ENCODE peak calls at places on chromosomes 1 and 21, in nine cellular contexts. G is fibroblast of lung, Y is AG04450, N is transverse colon, D is foreskin fibroblast, T is SK-N-SH, K is fibroblast of pulmonary artery, Q is adrenal gland, P is psoas muscle. J is an unnamed sample.

GRCh38 chr1:182359645-182360044 is 31.9 kb downstream of the GLUL start:
- DNase-seq in Q (no peak), P (no peak), Y (no peak), N (no peak), K (no peak), G (no peak), T (no peak), D (no peak), J (no peak)

GRCh38 chr1:36766481-36766880 is 267.8 kb downstream of the GRIK3 start:
- DNase-seq in Q (no peak), N (no peak), T (no peak), Y (no peak), K (no peak), P (no peak), D (no peak), G (no peak), J (no peak)

GRCh38 chr1:152440635-152441471 is 26.8 kb upstream of the CRNN start:
- DNase-seq in T (peak; percentile 66), K (peak; percentile 76), G (peak; percentile 55), N (peak; percentile 67), P (peak; percentile 75), D (peak; percentile 69), Q (peak; percentile 61), Y (no peak), J (peak; percentile 82)

GRCh38 chr1:216641669-216642460 is 81.4 kb downstream of the ESRRG start:
- DNase-seq in T (no peak), N (no peak), G (no peak), P (no peak), Y (no peak), Q (no peak), D (no peak), K (no peak), J (no peak)

GRCh38 chr1:115314765-115315164 is 23.3 kb downstream of the NGF start:
- DNase-seq in Q (no peak), G (peak; percentile 98), T (no peak), D (peak; percentile 56), K (peak; percentile 84), P (no peak), N (no peak), Y (peak; percentile 61), J (no peak)

GRCh38 chr21:15065381-15066230 is 806 bp upstream of the NRIP1 start:
- DNase-seq in P (peak; percentile 85), T (peak; percentile 30), N (peak; percentile 80), K (peak; percentile 92), Y (peak; percentile 59), Q (peak; percentile 84), D (peak; percentile 89), G (peak; percentile 89), J (peak; percentile 48)

GRCh38 chr1:6386371-6386949 is 7.1 kb downstream of the ACOT7 start:
- DNase-seq in N (no peak), D (peak; percentile 54), G (peak; percentile 66), Y (no peak), Q (no peak), K (peak; percentile 71), P (no peak), T (no peak), J (no peak)

GRCh38 chr1:157045251-157046218 is at the start of gene ARHGEF11:
- DNase-seq in Q (peak; percentile 94), P (peak; percentile 96), D (peak; percentile 97), G (peak; percentile 87), N (peak; percentile 93), T (peak; percentile 97), Y (peak; percentile 59), K (peak; percentile 88), J (peak; percentile 82)

GRCh38 chr1:204404629-204405028 is 7.0 kb downstream of the PPP1R15B start:
- DNase-seq in Y (no peak), P (no peak), D (no peak), T (no peak), K (no peak), G (no peak), Q (no peak), N (no peak), J (no peak)

GRCh38 chr1:204408074-204408507 is 3.5 kb downstream of the PPP1R15B start:
- DNase-seq in P (peak; percentile 85), Q (peak; percentile 72), Y (no peak), T (peak; percentile 33), N (peak; percentile 73), D (peak; percentile 81), K (peak; percentile 80), G (peak; percentile 80), J (peak; percentile 23)

GRCh38 chr1:204407314-204407971 is 4.2 kb downstream of the PPP1R15B start:
- DNase-seq in G (no peak), K (no peak), T (no peak), N (no peak), Q (no peak), Y (no peak), P (no peak), D (no peak), J (no peak)

GRCh38 chr1:204406621-204407020 is 5.0 kb downstream of the PPP1R15B start:
- DNase-seq in P (no peak), K (no peak), D (no peak), Y (no peak), G (no peak), T (no peak), N (no peak), Q (no peak), J (no peak)

DNA sequence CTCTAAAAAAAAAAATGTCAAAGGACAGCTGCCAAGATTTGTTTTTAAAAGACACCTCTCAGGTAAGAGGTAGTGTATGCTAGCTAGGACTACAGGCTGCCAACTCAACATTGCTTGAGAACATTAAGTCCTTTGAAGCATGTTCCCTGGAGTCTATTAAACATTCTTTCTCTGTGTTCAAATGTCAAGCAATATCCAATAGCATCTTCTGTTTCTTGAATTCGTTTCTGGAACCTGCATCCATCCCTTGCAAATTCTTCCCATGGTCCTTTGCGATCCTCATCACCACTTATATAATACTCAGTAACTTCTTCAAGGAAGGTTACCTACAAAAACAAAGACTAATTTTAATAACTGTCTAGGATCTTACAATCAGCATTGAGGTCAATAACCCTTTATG is 5.6 kb downstream of the PPP1R15B start:
- DNase-seq in G (no peak), K (no peak), N (no peak), T (no peak), Q (no peak), Y (no peak), D (no peak), P (no peak), J (no peak)
- H3K4me3 ChIP-seq in G (peak overlapping the region; percentile 86), K (peak overlapping the region; percentile 98), N (peak overlapping the region; percentile 92), T (peak overlapping the region; percentile 18), Q (no peak overlapping the region), Y (peak overlapping the region; percentile 10), D (peak overlapping the region; percentile 91), P (peak overlapping the region; percentile 93), J (peak overlapping the region; percentile 99)

DNA sequence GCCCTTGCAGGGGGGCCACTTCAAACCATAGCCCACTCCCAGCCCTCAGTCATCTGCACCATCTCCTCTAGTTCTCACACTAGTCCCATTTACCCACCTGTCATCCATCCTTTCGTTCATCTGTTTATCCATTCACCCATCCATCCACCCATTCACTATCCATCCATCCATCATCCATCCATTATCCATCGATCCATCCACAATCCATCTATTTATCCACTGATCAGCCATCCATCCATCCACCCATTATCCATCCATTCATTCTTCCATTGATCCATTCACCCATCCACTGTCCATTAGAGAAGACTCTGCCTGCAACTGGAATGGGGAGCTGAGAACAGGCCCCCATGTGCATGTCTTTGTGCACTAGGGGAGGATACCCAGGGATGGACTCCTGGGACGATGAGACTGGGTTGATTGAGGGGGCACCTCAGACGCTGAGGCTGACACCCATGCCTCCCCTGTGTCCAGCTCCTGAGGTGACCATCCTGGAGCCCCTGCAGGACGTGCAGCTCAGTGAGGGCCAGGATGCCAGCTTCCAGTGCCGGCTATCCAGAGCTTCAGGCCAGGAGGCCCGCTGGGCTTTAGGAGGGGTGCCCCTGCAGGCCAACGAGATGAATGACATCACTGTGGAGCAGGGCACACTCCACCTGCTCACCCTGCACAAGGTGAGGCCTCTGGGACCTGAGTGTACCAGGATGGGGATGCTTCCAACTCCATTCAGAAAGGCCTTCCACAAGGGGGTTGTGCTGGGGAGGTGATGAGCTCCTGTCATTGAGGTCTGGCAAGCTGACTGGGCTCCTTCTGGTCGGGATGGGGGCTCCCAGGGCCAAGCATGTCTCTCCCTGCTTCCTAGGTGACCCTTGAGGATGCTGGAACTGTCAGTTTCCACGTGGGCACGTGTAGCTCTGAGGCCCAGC is 97.7 kb downstream of the TRIM11 start:
- DNase-seq in Y (no peak), N (no peak), Q (no peak), P (peak; percentile 53), D (no peak), G (no peak), T (peak; percentile 49), K (no peak), J (no peak)
- TF ChIP-seq CTCF in Y (peak; percentile 8), N (no peak), Q (no peak), P (no peak), D (no peak), G (no peak), T (no peak), K (no peak), J (peak; percentile 13)

GRCh38 chr1:93690921-93691789 is 9.5 kb upstream of the BCAR3 start:
- DNase-seq in G (no peak), P (no peak), Q (no peak), K (no peak), D (no peak), N (no peak), T (no peak), Y (no peak), J (no peak)

GRCh38 chr1:93692983-93693591 is 11.4 kb upstream of the BCAR3 start:
- DNase-seq in P (no peak), G (peak; percentile 91), T (no peak), Y (no peak), K (peak; percentile 68), D (peak; percentile 91), N (no peak), Q (no peak), J (peak; percentile 80)

GRCh38 chr1:93692451-93692861 is 10.8 kb upstream of the BCAR3 start:
- DNase-seq in T (no peak), N (no peak), D (peak; percentile 44), Y (no peak), G (peak; percentile 31), K (no peak), P (no peak), Q (no peak), J (no peak)

GRCh38 chr1:93690341-93690740 is 8.7 kb upstream of the BCAR3 start:
- DNase-seq in N (no peak), Q (no peak), D (no peak), P (no peak), G (no peak), K (no peak), T (no peak), Y (no peak), J (no peak)

GRCh38 chr1:93692001-93692400 is 10.4 kb upstream of the BCAR3 start:
- DNase-seq in N (no peak), D (no peak), K (no peak), P (no peak), Y (no peak), G (no peak), T (no peak), Q (no peak), J (no peak)
- H3K4me3 ChIP-seq in N (no peak overlapping the region), D (no peak overlapping the region), K (no peak overlapping the region), P (no peak overlapping the region), Y (no peak overlapping the region), G (no peak overlapping the region), T (no peak overlapping the region), Q (no peak overlapping the region), J (no peak overlapping the region)

DNA sequence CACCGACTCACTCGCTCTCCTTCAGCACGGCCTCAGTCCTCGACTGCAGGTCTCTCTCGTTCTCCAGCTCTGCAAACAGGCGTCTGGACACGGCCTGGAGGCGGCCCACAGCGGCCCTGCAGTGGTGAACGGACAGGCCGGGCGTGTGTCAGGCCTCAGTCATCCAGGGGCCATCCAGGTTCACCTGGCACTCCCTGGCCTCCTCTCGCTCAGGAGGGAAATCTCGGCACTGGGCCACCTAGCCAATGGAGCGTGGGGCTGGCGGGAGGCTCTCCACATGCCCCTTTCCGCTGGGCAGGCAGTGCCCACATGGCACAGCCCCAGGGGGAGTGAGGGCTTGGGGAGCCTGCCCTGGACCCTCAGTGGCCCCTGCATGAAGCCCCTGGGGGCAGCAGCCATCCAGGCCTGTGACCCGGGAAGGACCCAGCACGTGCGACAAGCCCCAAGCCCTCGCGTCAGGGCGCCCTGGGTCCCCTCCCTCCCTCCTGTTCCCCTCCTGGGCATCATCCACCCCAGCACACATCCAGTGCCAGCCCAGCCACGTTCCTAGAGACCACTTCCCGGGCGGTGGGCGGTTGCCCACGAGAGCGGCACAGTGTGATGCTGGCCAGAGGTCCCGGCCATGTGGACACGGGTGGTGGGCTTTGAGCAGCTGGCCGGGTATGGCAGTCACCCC is 18.1 kb downstream of the CFAP74 start:
- DNase-seq in K (no peak), G (no peak), Q (no peak), D (no peak), N (no peak), T (no peak), P (no peak), Y (no peak), J (no peak)
- TF ChIP-seq CTCF in K (no peak), G (no peak), Q (no peak), D (no peak), N (no peak), T (no peak), P (no peak), Y (no peak), J (no peak)

J was measured in GM12865.